ENCODE peak calls at places on chromosomes 4 and X, in six cellular contexts. M, I, L, R, V and N are unnamed samples.

GRCh38 chrX:133214316-133214715 is 3.8 kb downstream of the TFDP3 start:
- DNase-seq in M (no peak), L (no peak), V (no peak), I (no peak), R (no peak), N (no peak)

GRCh38 chrX:74422576-74423288 is 1.4 kb downstream of the SLC16A2 start:
- DNase-seq in L (peak; percentile 64), R (peak; percentile 66), M (peak; percentile 77), I (no peak), V (peak; percentile 52), N (peak; percentile 70)

GRCh38 chrX:108307408-108308085 is 130.7 kb downstream of the COL4A6 start:
- DNase-seq in R (no peak), I (no peak), V (peak; percentile 41), L (peak; percentile 72), M (no peak), N (peak; percentile 71)

GRCh38 chr4:10183462-10183861 is 66.9 kb upstream of the WDR1 start:
- DNase-seq in R (peak; percentile 80), V (no peak), L (no peak), M (no peak), I (no peak), N (no peak)

GRCh38 chr4:8555716-8556115 is 24.5 kb upstream of the GPR78 start:
- DNase-seq in R (no peak), M (peak; percentile 19), L (no peak), V (no peak), I (no peak), N (no peak)

GRCh38 chr4:70637239-70637920 is 8.8 kb downstream of the ENAM start:
- DNase-seq in L (no peak), M (no peak), R (no peak), I (no peak), V (no peak), N (no peak)

GRCh38 chr4:47469951-47470350 is 6.4 kb upstream of the COMMD8 start:
- DNase-seq in R (no peak), L (no peak), M (no peak), V (no peak), I (no peak), N (no peak)

GRCh38 chr4:8225704-8226443 is 26.8 kb downstream of the SH3TC1 start:
- DNase-seq in M (no peak), L (no peak), R (no peak), V (no peak), I (no peak), N (peak; percentile 40)

GRCh38 chr4:179130122-179130714 is 1688.0 kb upstream of the AGA start:
- DNase-seq in I (no peak), M (no peak), R (no peak), L (no peak), V (no peak), N (no peak)

GRCh38 chr4:93764647-93765246 is 63.8 kb upstream of the ATOH1 start:
- DNase-seq in I (peak; percentile 46), R (peak; percentile 51), M (no peak), V (no peak), L (no peak), N (no peak)

GRCh38 chrX:46549914-46550313 is 4.7 kb upstream of the ZNF674 start:
- DNase-seq in M (no peak), V (no peak), R (no peak), I (no peak), L (no peak), N (no peak)

GRCh38 chr4:57110635-57111546 is 706 bp upstream of the IGFBP7 start:
- DNase-seq in M (peak; percentile 62), R (peak; percentile 99), L (no peak), V (no peak), I (peak; percentile 13), N (peak; percentile 67)

GRCh38 chr4:164937576-164938270 is 39.7 kb downstream of the TRIM61 start:
- DNase-seq in L (peak; percentile 69), I (no peak), M (peak; percentile 58), V (no peak), R (no peak), N (no peak)

GRCh38 chrX:28651186-28651585 is 63.9 kb downstream of the IL1RAPL1 start:
- DNase-seq in R (no peak), M (no peak), L (no peak), V (no peak), I (no peak), N (no peak)

GRCh38 chr4:96093057-96093456 is 253.2 kb downstream of the PDHA2 start:
- DNase-seq in V (no peak), L (no peak), I (no peak), M (no peak), R (no peak), N (no peak)

GRCh38 chr4:139177888-139178609 is 1.0 kb upstream of the ELF2 start:
- DNase-seq in V (peak; percentile 96), R (peak; percentile 97), I (peak; percentile 90), L (peak; percentile 98), M (peak; percentile 95), N (peak; percentile 97)
- TF ChIP-seq POLR2A in V (peak; percentile 67), R (peak; percentile 95), I (peak; percentile 93), L (peak; percentile 94), M (peak; percentile 75), N (peak; percentile 90)

GRCh38 chrX:103101280-103102042 is 8.5 kb upstream of the NXF3 start:
- DNase-seq in R (no peak), M (no peak), V (no peak), L (no peak), I (peak; percentile 62), N (no peak)
- TF ChIP-seq POLR2A in R (no peak), M (no peak), V (no peak), L (no peak), I (no peak), N (no peak)

GRCh38 chrX:101485212-101486064 is at the start of gene ARMCX4:
- DNase-seq in I (no peak), L (peak; percentile 46), M (peak; percentile 85), R (no peak), V (peak; percentile 56), N (peak; percentile 53)
- TF ChIP-seq POLR2A in I (no peak), L (no peak), M (peak; percentile 54), R (no peak), V (no peak), N (no peak)

GRCh38 chr4:74638001-74638400 is 156.3 kb downstream of the BTC start:
- DNase-seq in V (no peak), L (no peak), I (no peak), R (no peak), M (no peak), N (no peak)
- TF ChIP-seq POLR2A in V (no peak), L (no peak), I (no peak), R (no peak), M (no peak), N (no peak)

GRCh38 chr4:38692421-38692820 is 28.4 kb downstream of the KLF3 start:
- DNase-seq in I (no peak), L (no peak), R (no peak), V (no peak), M (no peak), N (no peak)
- TF ChIP-seq POLR2A in I (peak; percentile 33), L (no peak), R (no peak), V (no peak), M (no peak), N (no peak)

GRCh38 chrX:152941328-152942111 is 43.7 kb downstream of the ZNF185 start:
- DNase-seq in M (peak; percentile 93), I (peak; percentile 93), V (peak; percentile 88), L (peak; percentile 89), R (peak; percentile 93), N (peak; percentile 93)
- TF ChIP-seq POLR2A in M (no peak), I (peak; percentile 44), V (no peak), L (no peak), R (peak; percentile 71), N (no peak)

DNA sequence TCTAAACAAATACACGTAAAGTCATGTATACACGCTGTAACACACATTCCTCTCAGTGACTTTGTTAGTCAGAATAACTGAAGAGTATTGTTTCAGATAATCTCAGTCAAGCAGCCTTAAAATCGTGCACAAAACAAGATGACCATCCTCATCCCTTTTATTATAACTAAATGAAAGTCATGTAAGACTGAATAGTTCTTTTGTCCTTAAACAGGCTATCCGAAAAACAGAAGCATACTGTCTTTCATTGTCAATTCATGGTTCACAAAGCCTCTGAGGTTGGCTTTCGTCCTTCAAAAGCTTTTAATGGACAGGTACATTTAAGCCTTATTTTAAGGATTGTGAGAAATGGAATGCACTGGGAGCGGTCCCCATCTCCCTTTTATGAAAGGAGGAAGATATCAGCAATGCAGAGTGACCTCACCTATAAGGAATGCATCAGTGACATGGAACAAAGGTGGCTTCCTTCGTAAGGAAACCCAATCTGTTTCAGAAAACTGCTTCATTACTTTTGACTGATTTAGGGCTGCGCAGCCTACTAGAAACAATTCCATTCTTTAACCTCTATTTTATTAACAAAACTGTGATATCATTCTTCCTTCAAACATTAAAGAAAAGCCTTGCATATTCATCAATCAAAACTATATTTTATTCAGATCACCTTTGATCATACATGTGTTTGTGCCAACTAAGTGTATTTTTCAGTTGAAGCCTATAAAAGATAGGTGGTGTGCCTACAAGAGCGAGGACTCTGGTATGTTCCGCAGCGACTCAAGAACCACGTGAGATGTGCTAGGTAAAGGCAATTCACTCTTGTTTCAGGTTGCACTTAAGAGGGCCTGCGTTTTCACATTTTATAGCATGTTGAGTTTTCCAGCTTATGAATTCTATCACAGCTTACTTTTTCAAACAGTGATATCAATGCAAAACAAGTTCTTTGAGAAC is 19.2 kb downstream of the SH3RF1 start:
- DNase-seq in I (no peak), R (no peak), M (no peak), V (no peak), L (no peak), N (no peak)
- TF ChIP-seq POLR2A in I (no peak), R (no peak), M (no peak), V (no peak), L (no peak), N (no peak)

GRCh38 chrX:136616987-136617685 is 30.8 kb upstream of the CD40LG start:
- DNase-seq in L (no peak), V (no peak), M (no peak), R (no peak), I (no peak), N (no peak)
- TF ChIP-seq POLR2A in L (no peak), V (no peak), M (no peak), R (no peak), I (no peak), N (no peak)

GRCh38 chrX:149467920-149468319 is 37.2 kb downstream of the IDS start:
- DNase-seq in L (no peak), R (no peak), M (no peak), V (no peak), I (no peak), N (peak; percentile 67)

GRCh38 chrX:149461746-149462145 is 43.4 kb downstream of the IDS start:
- DNase-seq in V (no peak), L (no peak), M (no peak), R (no peak), I (no peak), N (no peak)

DNA sequence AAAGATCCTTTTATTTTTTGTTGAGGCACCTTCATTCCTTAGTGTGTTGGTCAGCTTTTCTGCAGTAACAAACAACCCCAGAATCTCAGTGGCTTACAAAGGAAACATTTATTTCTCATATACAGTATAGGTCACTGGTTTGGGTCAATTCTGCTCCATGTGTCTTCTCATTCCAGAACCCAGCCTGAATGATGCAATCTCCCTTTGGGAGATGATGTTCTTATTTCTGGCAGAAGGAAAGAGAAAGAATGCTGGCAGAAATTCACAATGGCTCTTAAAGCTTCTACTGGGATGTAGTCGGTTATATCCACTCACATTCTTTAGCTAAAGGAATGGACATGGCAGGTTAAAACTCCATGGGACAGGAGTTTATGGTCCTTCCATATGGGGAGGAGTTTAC is 42.3 kb downstream of the IDS start:
- DNase-seq in V (no peak), M (no peak), L (no peak), R (no peak), I (no peak), N (no peak)
- TF ChIP-seq POLR2A in V (no peak), M (no peak), L (no peak), R (no peak), I (no peak), N (no peak)

GRCh38 chr4:148164529-148164928 is 277.7 kb downstream of the NR3C2 start:
- DNase-seq in M (no peak), I (no peak), R (no peak), L (no peak), V (no peak), N (no peak)
- TF ChIP-seq POLR2A in M (no peak), I (no peak), R (no peak), L (no peak), V (no peak), N (no peak)